ENCODE peak calls at places on chromosomes 11 and 22, in eight cellular contexts. O, U, P, Y, T, A, L and M are unnamed samples.

GRCh38 chr11:17768547-17768946 is 34.0 kb downstream of the KCNC1 start:
- DNase-seq in O (no peak), U (no peak), P (no peak), Y (peak), T (no peak), A (no peak), L (no peak), M (no peak)

GRCh38 chr11:66853242-66854229 is 3.3 kb upstream of the LRFN4 start:
- DNase-seq in O (peak), U (no peak), P (no peak), Y (peak), T (no peak), A (no peak), L (no peak), M (no peak)

GRCh38 chr11:100459791-100460190 is 227.3 kb upstream of the ARHGAP42 start:
- DNase-seq in O (no peak), U (no peak), P (no peak), Y (no peak), T (no peak), A (no peak), L (no peak), M (no peak)

GRCh38 chr11:9774591-9775392 is 110.9 kb downstream of the SWAP70 start:
- DNase-seq in O (no peak), U (no peak), P (no peak), Y (no peak), T (no peak), A (peak), L (peak), M (no peak)

GRCh38 chr11:75230621-75231020 is 10.0 kb upstream of the TPBGL start:
- DNase-seq in O (no peak), U (no peak), P (no peak), Y (no peak), T (no peak), A (no peak), L (no peak), M (no peak)

GRCh38 chr11:109305009-109305408 is 117.0 kb upstream of the C11orf87 start:
- DNase-seq in O (no peak), U (no peak), P (no peak), Y (no peak), T (no peak), A (no peak), L (no peak), M (no peak)

GRCh38 chr11:3857628-3858027 is 2.2 kb downstream of the STIM1 start:
- DNase-seq in O (no peak), U (no peak), P (no peak), Y (no peak), T (no peak), A (no peak), L (no peak), M (no peak)

GRCh38 chr22:20585640-20586402 is 78.4 kb downstream of the MED15 start:
- DNase-seq in O (no peak), U (no peak), P (no peak), Y (no peak), T (no peak), A (no peak), L (no peak), M (no peak)

GRCh38 chr22:46568102-46568809 is 30.8 kb upstream of the CELSR1 start:
- DNase-seq in O (no peak), U (no peak), P (no peak), Y (peak), T (no peak), A (no peak), L (no peak), M (no peak)

GRCh38 chr11:73381589-73381988 is 5.4 kb downstream of the RELT start:
- DNase-seq in O (no peak), U (no peak), P (no peak), Y (peak), T (no peak), A (no peak), L (no peak), M (no peak)

GRCh38 chr11:8601376-8602133 is 7.5 kb upstream of the STK33 start:
- DNase-seq in O (no peak), U (no peak), P (no peak), Y (no peak), T (no peak), A (no peak), L (no peak), M (no peak)

GRCh38 chr11:83256602-83257340 is 29.4 kb downstream of the CCDC90B start:
- DNase-seq in O (no peak), U (no peak), P (no peak), Y (no peak), T (no peak), A (no peak), L (no peak), M (no peak)

GRCh38 chr11:65429724-65430405 is 7.3 kb downstream of the NEAT1 start:
- DNase-seq in O (peak), U (peak), P (peak), Y (peak), T (peak), A (peak), L (peak), M (no peak)

GRCh38 chr11:65416341-65417185 is 6.0 kb upstream of the NEAT1 start:
- DNase-seq in O (peak), U (peak), P (peak), Y (peak), T (peak), A (peak), L (peak), M (no peak)

GRCh38 chr11:74232316-74232950 is 61.3 kb downstream of the PPME1 start:
- DNase-seq in O (no peak), U (peak), P (no peak), Y (no peak), T (no peak), A (no peak), L (no peak), M (no peak)

GRCh38 chr22:48405741-48406140 is 1421.9 kb downstream of the BRD1 start:
- DNase-seq in O (no peak), U (no peak), P (peak), Y (no peak), T (no peak), A (peak), L (no peak), M (no peak)

GRCh38 chr11:66022401-66023185 is 3.7 kb downstream of the CATSPER1 start:
- DNase-seq in O (peak), U (peak), P (peak), Y (peak), T (peak), A (peak), L (peak), M (no peak)

GRCh38 chr11:47797633-47798032 is 30.5 kb upstream of the FNBP4 start:
- DNase-seq in O (no peak), U (no peak), P (no peak), Y (no peak), T (no peak), A (no peak), L (peak), M (peak)

GRCh38 chr11:28701760-28702449 is 593.7 kb downstream of the METTL15 start:
- DNase-seq in O (no peak), U (no peak), P (peak), Y (no peak), T (no peak), A (peak), L (no peak), M (no peak)

GRCh38 chr11:129974672-129975071 is 28.0 kb downstream of the PRDM10 start:
- DNase-seq in O (no peak), U (no peak), P (no peak), Y (no peak), T (no peak), A (no peak), L (no peak), M (no peak)

DNA sequence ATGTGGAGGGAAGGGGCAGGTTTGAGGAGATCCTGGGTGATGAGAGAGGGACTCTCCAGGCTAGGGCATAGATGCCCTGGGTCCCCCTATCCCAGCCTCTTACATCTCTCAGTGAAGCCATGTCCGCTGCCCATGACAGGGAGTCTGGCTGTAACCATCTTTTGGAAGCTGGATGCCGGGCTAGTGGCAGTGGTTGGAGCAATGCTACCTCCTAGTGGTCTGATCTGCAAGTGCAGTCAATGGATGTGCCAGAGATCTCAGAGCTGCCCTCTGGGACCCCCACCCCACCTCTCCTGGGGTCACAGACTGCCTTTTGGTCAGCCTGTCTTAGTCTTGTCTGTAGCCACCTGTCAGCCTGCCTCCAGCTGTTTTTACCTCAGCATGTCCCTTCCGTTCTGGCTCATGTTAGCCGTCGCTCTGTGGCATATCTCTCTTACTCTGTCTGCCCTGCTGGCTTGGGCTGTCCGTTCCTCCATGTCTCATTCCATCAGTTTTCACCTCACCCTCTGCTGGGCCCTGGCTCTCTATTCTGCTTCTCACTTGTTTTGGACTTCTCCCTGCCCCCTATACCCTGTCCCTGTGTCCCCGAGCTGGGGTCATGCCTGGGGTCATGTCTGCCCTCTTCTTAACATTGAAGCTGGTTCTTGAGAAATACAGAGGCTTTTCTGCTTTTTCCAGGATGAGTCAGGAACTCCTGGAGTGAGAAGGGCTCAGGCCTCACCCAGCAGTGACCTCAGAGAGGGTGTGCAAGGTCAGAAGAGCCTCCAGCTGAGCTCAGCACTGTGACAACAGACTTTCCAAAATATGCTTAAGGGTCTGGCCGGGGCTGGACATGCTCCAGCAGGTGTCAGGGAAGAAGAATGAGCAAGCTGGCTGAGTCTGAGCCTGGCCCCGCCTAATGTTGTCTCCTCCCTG is 52.0 kb upstream of the THY1 start:
- DNase-seq in O (peak), U (peak), P (peak), Y (peak), T (peak), A (peak), L (peak), M (no peak)
- H3K27ac ChIP-seq in O (no peak), U (no peak), P (no peak), Y (no peak), T (no peak), A (no peak), L (peak), M (peak)

DNA sequence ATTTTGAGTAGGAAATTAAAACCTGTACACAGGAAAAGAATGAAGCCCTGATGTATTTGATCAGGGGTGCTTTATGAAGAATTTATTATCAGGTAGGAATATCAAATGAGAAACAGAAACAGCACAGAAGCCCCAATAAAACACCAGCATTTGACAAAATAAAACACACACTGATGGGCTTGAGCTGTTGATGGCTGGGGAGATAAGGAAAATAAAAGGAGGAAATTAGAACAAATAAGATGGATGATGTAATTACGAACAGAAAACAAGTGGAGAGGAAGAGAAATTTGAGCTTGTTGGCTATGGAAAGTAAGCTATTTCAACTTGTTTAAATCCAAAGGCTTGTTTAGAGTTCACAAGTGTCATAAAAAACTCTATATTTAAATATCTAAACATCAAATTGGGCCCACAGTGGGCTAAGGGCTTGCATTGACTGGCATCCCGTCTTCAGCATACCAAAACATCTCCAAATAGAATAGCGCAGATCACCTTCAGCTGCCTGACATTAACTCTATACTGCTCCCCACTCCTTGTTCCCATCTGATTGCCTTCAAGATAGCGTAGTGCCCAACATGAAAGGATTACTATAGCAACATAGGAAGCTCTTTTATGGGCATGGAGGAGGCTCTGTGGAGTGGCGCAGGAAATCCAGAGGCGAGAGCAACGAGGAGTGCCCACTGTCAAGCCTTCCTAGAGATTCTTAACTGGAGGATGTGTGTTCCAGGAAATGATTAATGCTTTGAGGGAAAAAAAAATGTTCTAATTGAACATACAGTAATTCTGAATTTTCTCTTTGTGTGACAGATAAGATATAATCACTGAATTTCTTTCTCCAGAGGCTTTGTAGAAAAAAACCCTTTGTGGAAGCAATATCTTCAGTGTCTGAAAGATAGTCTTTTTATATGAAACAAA is 213.5 kb downstream of the CADM1 start:
- DNase-seq in O (no peak), U (no peak), P (no peak), Y (no peak), T (no peak), A (no peak), L (no peak), M (no peak)
- H3K27ac ChIP-seq in O (no peak), U (no peak), P (no peak), Y (no peak), T (no peak), A (no peak), L (no peak), M (no peak)

GRCh38 chr11:86940122-86940777 is 14.9 kb downstream of the FZD4 start:
- DNase-seq in O (peak), U (no peak), P (peak), Y (peak), T (no peak), A (no peak), L (peak), M (no peak)

GRCh38 chr11:86938900-86939880 is 16.0 kb downstream of the FZD4 start:
- DNase-seq in O (no peak), U (no peak), P (no peak), Y (no peak), T (no peak), A (peak), L (peak), M (no peak)

GRCh38 chr11:86941871-86942208 is 13.4 kb downstream of the FZD4 start:
- DNase-seq in O (no peak), U (no peak), P (no peak), Y (no peak), T (no peak), A (no peak), L (no peak), M (no peak)

GRCh38 chr11:86942212-86942611 is 13.0 kb downstream of the FZD4 start:
- DNase-seq in O (no peak), U (no peak), P (no peak), Y (no peak), T (no peak), A (no peak), L (peak), M (no peak)

DNA sequence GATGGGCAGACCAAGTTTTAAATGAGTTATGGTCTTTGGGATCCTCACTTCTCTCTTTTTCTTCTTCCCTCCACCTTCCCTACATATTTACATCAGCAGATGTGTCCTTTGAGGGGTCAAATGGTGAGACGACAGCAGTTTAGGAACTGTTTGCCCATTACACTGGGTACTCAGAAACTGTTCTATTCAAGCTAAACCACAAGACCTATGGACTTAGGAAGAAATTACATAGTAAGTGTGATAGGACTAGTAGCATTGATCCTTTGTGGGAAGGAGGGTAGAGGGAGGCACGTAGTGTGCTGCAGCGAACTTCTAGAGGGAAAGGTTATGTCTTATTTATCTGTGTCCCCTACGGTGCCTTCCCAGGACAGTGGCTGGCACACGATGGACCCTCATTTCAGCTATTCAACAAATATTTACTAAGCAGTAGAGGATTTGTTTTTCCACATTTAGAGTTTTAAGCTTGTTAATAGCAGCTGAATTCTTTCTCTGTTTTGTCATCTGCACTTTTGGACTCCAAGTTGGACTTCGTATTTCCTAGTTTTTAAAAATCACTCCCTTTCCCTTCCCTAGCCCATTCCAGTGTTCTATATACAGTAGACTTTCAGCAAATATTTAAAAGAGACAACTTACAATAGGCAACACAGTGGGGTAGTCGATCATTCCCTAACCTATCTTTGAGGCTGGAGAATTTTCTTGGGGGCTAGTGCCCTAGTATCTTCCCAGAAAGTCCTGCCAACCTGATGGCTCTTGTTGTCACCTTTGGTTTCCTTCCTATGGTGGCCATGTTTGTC is 13.9 kb downstream of the FZD4 start:
- DNase-seq in O (no peak), U (no peak), P (no peak), Y (no peak), T (no peak), A (no peak), L (peak), M (no peak)
- H3K27ac ChIP-seq in O (peak), U (no peak), P (peak), Y (peak), T (no peak), A (no peak), L (peak), M (no peak)

GRCh38 chr22:25622011-25622410 is 57.5 kb downstream of the GRK3 start:
- DNase-seq in O (no peak), U (no peak), P (peak), Y (no peak), T (no peak), A (no peak), L (peak), M (no peak)
- H3K27ac ChIP-seq in O (no peak), U (no peak), P (no peak), Y (no peak), T (no peak), A (no peak), L (no peak), M (no peak)

GRCh38 chr11:62553839-62554361 is 7.3 kb upstream of the AHNAK start:
- DNase-seq in O (peak), U (no peak), P (no peak), Y (peak), T (no peak), A (peak), L (peak), M (no peak)

GRCh38 chr11:62556872-62557631 is 10.4 kb upstream of the AHNAK start:
- DNase-seq in O (peak), U (peak), P (no peak), Y (peak), T (no peak), A (no peak), L (peak), M (no peak)

GRCh38 chr11:62556102-62556871 is 9.7 kb upstream of the AHNAK start:
- DNase-seq in O (peak), U (peak), P (peak), Y (peak), T (peak), A (peak), L (peak), M (peak)

GRCh38 chr11:62554377-62554776 is 7.8 kb upstream of the AHNAK start:
- DNase-seq in O (no peak), U (no peak), P (no peak), Y (peak), T (no peak), A (no peak), L (no peak), M (no peak)

GRCh38 chr11:62555464-62556092 is 9.0 kb upstream of the AHNAK start:
- DNase-seq in O (peak), U (peak), P (no peak), Y (peak), T (no peak), A (no peak), L (peak), M (no peak)
- H3K27ac ChIP-seq in O (peak), U (peak), P (peak), Y (peak), T (peak), A (peak), L (peak), M (peak)

DNA sequence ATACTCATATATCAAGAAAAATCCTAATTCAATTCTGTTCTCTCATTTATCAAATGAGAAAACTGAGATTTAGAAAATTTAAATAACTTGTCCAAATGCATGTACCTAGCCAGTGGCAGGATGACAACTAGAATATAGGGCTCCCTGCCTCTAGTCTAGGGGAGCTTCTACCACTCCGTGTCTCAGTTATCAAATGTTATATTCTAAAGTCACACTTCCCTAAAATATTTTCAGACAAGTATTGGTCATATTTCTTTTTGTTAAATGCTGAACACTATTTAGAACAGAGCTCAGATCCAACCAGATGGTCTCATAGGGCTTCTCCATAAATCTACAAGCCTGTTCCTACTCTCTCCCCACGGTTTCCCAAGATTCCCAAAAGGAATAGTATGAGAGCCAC is 26.3 kb downstream of the KCNJ1 start:
- DNase-seq in O (no peak), U (no peak), P (no peak), Y (no peak), T (no peak), A (no peak), L (no peak), M (no peak)
- H3K27ac ChIP-seq in O (no peak), U (no peak), P (peak), Y (no peak), T (no peak), A (no peak), L (no peak), M (no peak)

GRCh38 chr11:121406291-121406690 is 45.8 kb upstream of the SORL1 start:
- DNase-seq in O (no peak), U (no peak), P (no peak), Y (no peak), T (no peak), A (no peak), L (no peak), M (no peak)
- H3K27ac ChIP-seq in O (no peak), U (no peak), P (no peak), Y (no peak), T (no peak), A (no peak), L (no peak), M (no peak)

DNA sequence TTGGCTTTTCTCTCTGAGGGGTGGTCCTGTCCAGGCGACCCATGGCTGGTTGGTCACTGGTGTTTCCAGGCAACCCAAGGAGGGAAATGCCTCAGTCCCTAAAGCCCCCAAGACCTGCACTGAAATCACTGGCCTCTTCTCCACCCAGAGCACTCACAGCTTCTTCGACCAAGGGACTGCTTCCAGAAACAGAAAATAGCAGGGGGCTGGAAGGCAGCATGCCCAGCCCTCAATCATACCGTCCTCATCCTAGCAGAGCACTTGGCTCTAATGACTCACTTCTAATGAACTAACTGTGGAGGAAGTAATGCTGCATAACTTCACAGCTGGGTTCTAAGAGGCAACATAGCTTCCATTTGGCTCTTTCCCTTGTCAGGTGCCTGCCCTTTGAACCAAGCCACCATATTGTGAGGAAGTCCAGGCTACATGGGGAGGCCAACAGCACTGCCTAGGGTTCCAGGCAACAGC is 27.6 kb downstream of the DKK3 start:
- DNase-seq in O (no peak), U (no peak), P (no peak), Y (no peak), T (no peak), A (no peak), L (peak), M (no peak)
- H3K27ac ChIP-seq in O (peak), U (no peak), P (no peak), Y (no peak), T (peak), A (no peak), L (peak), M (no peak)

GRCh38 chr22:42217019-42217751 is 53.3 kb downstream of the TCF20 start:
- DNase-seq in O (no peak), U (no peak), P (no peak), Y (no peak), T (no peak), A (peak), L (peak), M (no peak)
- H3K27ac ChIP-seq in O (no peak), U (peak), P (no peak), Y (no peak), T (no peak), A (no peak), L (no peak), M (no peak)